ENCODE peak calls at places on chromosomes 6 and 20, in nine cellular contexts. W is HepG2, K is RWPE1, B is fibroblast of pulmonary artery, H is uterus, M is esophagus muscularis mucosa, E is mucosa of descending colon, R is dorsolateral prefrontal cortex, D is OCI-LY7. U is an unnamed sample.
A peak's percentile ranks its signal among the peaks of the same experiment; 100 is the strongest.

GRCh38 chr20:45695496-45695895 is 6.3 kb upstream of the WFDC13 start:
- DNase-seq in W (no peak), K (no peak), B (no peak), H (no peak), M (no peak), E (no peak), R (no peak), D (no peak), U (no peak)

GRCh38 chr6:42294759-42295158 is 77.1 kb upstream of the MRPS10 start:
- DNase-seq in W (peak; percentile 34), K (peak; percentile 94), B (peak; percentile 56), H (no peak), M (no peak), E (no peak), R (no peak), D (no peak), U (no peak)

GRCh38 chr20:24966317-24967012 is 17.4 kb downstream of the CST7 start:
- DNase-seq in W (no peak), K (no peak), B (no peak), H (no peak), M (no peak), E (no peak), R (peak; percentile 20), D (no peak), U (no peak)

GRCh38 chr20:2172305-2173175 is 70.9 kb downstream of the STK35 start:
- DNase-seq in W (peak; percentile 55), K (peak; percentile 76), B (peak; percentile 64), H (peak; percentile 78), M (peak; percentile 95), E (peak; percentile 78), R (peak; percentile 84), D (peak; percentile 63), U (no peak)

GRCh38 chr20:11249239-11249638 is 575.4 kb upstream of the JAG1 start:
- DNase-seq in W (no peak), K (no peak), B (no peak), H (no peak), M (peak; percentile 37), E (no peak), R (no peak), D (no peak), U (no peak)

GRCh38 chr20:61576372-61576771 is 324.3 kb downstream of the CDH4 start:
- DNase-seq in W (no peak), K (no peak), B (no peak), H (no peak), M (no peak), E (no peak), R (no peak), D (no peak), U (no peak)

GRCh38 chr6:152129606-152130249 is 322.2 kb downstream of the ESR1 start:
- DNase-seq in W (no peak), K (no peak), B (peak; percentile 72), H (no peak), M (no peak), E (peak; percentile 17), R (no peak), D (no peak), U (no peak)

GRCh38 chr20:64106981-64107735 is at the start of gene NPBWR2:
- DNase-seq in W (no peak), K (no peak), B (no peak), H (no peak), M (no peak), E (no peak), R (peak; percentile 29), D (peak; percentile 44), U (no peak)

GRCh38 chr6:31884528-31885035 is 5.8 kb upstream of the SLC44A4 start:
- DNase-seq in W (no peak), K (no peak), B (no peak), H (no peak), M (no peak), E (no peak), R (no peak), D (no peak), U (no peak)

GRCh38 chr6:32940656-32941411 is at the start of gene HLA-DMB:
- DNase-seq in W (peak; percentile 49), K (peak; percentile 84), B (peak; percentile 77), H (no peak), M (no peak), E (peak; percentile 80), R (no peak), D (peak; percentile 91), U (no peak)

GRCh38 chr6:109379706-109380105 is 2.6 kb downstream of the CD164 start:
- DNase-seq in W (no peak), K (no peak), B (no peak), H (no peak), M (no peak), E (no peak), R (no peak), D (no peak), U (no peak)

GRCh38 chr6:125913864-125914351 is 42.7 kb upstream of the HINT3 start:
- DNase-seq in W (no peak), K (peak; percentile 81), B (peak; percentile 92), H (peak; percentile 24), M (no peak), E (peak; percentile 82), R (no peak), D (no peak), U (no peak)

GRCh38 chr6:159092631-159093030 is 47.8 kb upstream of the TAGAP start:
- DNase-seq in W (no peak), K (no peak), B (peak; percentile 15), H (no peak), M (no peak), E (no peak), R (no peak), D (no peak), U (peak; percentile 38)

GRCh38 chr6:101089640-101090039 is 208.5 kb upstream of the ASCC3 start:
- DNase-seq in W (no peak), K (no peak), B (no peak), H (no peak), M (no peak), E (no peak), R (no peak), D (no peak), U (no peak)

GRCh38 chr20:53036992-53037391 is 64.8 kb downstream of the TSHZ2 start:
- DNase-seq in W (no peak), K (no peak), B (no peak), H (no peak), M (peak; percentile 60), E (no peak), R (no peak), D (no peak), U (no peak)

GRCh38 chr6:163719028-163719742 is 304.7 kb downstream of the QKI start:
- DNase-seq in W (no peak), K (no peak), B (no peak), H (no peak), M (no peak), E (no peak), R (no peak), D (no peak), U (no peak)

GRCh38 chr20:33099842-33100538 is 20.5 kb downstream of the BPIFB4 start:
- DNase-seq in W (no peak), K (peak; percentile 64), B (no peak), H (no peak), M (no peak), E (no peak), R (no peak), D (no peak), U (no peak)

GRCh38 chr20:40265872-40266533 is 423.0 kb downstream of the MAFB start:
- DNase-seq in W (peak; percentile 35), K (peak; percentile 72), B (peak; percentile 59), H (no peak), M (peak; percentile 74), E (peak; percentile 64), R (peak; percentile 35), D (peak; percentile 18), U (no peak)
- TF ChIP-seq CTCF in W (peak; percentile 56), K (peak; percentile 85), B (peak; percentile 65), H (no peak), M (peak; percentile 31), E (no peak), R (no peak), D (peak; percentile 68), U (peak; percentile 69)

DNA sequence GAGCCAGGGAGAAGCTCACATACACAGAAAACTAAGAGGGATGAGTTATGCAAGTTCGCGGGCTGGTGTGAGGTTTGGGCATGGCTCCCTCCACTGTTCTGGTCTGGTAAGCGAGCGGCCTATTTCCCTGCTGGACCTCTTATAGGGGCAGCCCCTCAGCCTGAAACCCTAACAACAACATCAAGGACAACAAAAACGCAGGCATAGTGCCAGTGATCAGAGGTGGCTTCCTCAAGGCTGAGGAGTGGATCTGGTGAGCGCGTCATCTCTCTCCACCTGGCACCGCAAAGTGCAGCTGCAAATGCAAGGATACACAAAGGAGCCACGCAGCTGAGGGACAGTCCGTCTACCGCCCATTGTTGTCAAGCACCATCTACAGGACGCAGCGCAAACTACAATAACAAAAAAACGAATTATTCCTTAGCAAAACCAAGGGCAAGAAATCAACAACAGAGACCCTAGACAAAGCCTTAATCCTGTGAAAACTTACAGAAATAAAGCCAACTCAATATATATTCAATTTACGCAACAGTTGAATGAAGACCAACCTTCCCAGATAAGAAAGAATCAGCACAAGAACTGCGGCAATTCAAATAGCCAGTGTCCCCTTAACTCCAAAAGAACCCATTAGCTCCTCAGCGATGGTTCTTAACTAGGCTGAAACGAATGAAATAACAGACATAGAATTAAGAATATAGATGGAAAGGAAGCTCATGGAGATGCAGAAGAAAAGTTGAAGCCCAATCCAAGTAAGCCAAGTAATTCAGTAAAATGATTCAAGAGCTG is 9.2 kb upstream of the DEFB110 start:
- DNase-seq in W (peak; percentile 47), K (peak; percentile 12), B (no peak), H (no peak), M (no peak), E (no peak), R (no peak), D (no peak), U (no peak)
- TF ChIP-seq CTCF in W (peak; percentile 75), K (no peak), B (no peak), H (no peak), M (no peak), E (no peak), R (no peak), D (peak; percentile 40), U (peak; percentile 8)

GRCh38 chr20:17806739-17807441 is 107.1 kb downstream of the BANF2 start:
- DNase-seq in W (no peak), K (no peak), B (peak; percentile 97), H (peak; percentile 94), M (no peak), E (peak; percentile 49), R (peak; percentile 34), D (no peak), U (no peak)
- TF ChIP-seq CTCF in W (peak; percentile 54), K (no peak), B (no peak), H (no peak), M (no peak), E (no peak), R (no peak), D (no peak), U (no peak)

DNA sequence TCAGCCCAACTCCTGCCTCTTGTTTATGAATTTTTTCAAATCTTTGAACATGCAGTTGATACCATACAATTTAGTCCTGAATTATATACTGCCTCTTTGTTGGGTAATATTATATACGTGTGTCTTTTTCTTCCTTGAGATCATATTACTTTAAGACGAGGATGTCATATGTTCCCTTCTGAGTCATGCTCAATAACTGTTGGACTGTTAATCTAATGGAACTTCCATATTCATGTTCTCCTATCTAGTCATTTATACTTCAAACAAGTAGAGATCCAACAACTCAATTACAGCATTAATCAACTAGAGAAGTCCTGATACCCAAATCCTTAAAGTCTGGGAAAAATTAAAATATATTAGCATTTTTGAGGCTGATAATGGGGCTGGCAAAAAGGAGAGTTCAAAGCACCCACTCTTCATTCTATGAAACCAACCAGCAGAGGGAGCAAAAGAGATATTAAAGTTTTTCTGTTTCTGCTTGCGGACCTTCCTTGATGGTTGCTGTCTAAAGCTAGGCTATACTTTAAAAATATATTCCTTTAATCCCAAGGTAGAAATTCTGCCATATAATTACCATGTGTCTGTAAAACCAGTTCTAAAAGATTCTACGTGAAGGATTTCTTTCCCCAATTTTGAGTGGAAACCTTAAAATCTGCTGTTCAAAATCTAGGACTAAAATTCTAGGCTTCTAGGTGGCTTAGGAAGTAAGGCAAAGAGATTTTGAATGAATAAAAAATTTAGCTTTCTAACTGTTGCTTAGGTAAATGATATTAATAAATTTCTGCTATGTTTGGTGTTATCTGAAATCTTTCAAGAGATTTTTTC is 498.9 kb downstream of the BCKDHB start:
- DNase-seq in W (peak; percentile 18), K (no peak), B (peak; percentile 63), H (no peak), M (no peak), E (peak; percentile 16), R (no peak), D (no peak), U (no peak)
- TF ChIP-seq CTCF in W (peak; percentile 51), K (peak; percentile 44), B (peak; percentile 60), H (peak; percentile 37), M (peak; percentile 62), E (no peak), R (peak; percentile 70), D (peak; percentile 71), U (peak; percentile 75)

U was measured in osteocyte.